ENCODE peak calls at places on chromosomes 5 and 9, in five cellular contexts. Y is spleen, K is HL-60, R is OCI-LY7, B is stomach. V is an unnamed sample.

GRCh38 chr5:164345173-164345572 is 839.8 kb downstream of the MAT2B start:
- DNase-seq in R (no peak), Y (no peak), B (no peak), K (no peak), V (no peak)

GRCh38 chr9:26394025-26394424 is 498.6 kb downstream of the CAAP1 start:
- DNase-seq in K (no peak), Y (peak; percentile 67), R (no peak), B (no peak), V (no peak)

GRCh38 chr5:15522141-15522540 is 22.2 kb downstream of the FBXL7 start:
- DNase-seq in K (no peak), Y (no peak), R (no peak), B (no peak), V (no peak)

GRCh38 chr5:53856491-53856890 is 296.1 kb downstream of the NDUFS4 start:
- DNase-seq in R (no peak), Y (no peak), K (no peak), B (no peak), V (no peak)

GRCh38 chr5:53355316-53355715 is 125.1 kb upstream of the FST start:
- DNase-seq in R (no peak), B (no peak), Y (no peak), K (no peak), V (no peak)

GRCh38 chr5:179781846-179782245 is 11.9 kb upstream of the LTC4S start:
- DNase-seq in R (no peak), B (no peak), K (no peak), Y (peak; percentile 20), V (no peak)

GRCh38 chr9:137369911-137370630 is 52.9 kb downstream of the EXD3 start:
- DNase-seq in R (no peak), Y (peak; percentile 50), K (no peak), B (no peak), V (no peak)

GRCh38 chr5:73692166-73692640 is 66.2 kb downstream of the ARHGEF28 start:
- DNase-seq in B (no peak), Y (no peak), R (no peak), K (no peak), V (no peak)

GRCh38 chr5:142748568-142749249 is 21.5 kb upstream of the ARHGAP26 start:
- DNase-seq in B (peak; percentile 64), K (no peak), R (peak; percentile 56), Y (peak; percentile 86), V (no peak)

GRCh38 chr9:136711751-136712689 is at the start of gene DIPK1B:
- DNase-seq in K (no peak), B (no peak), R (peak; percentile 62), Y (peak; percentile 79), V (peak; percentile 69)

GRCh38 chr5:53679261-53679660 is 118.8 kb downstream of the NDUFS4 start:
- DNase-seq in B (no peak), K (no peak), Y (no peak), R (no peak), V (no peak)

GRCh38 chr5:12109075-12109688 is 204.9 kb upstream of the CTNND2 start:
- DNase-seq in R (no peak), K (no peak), B (no peak), Y (no peak), V (no peak)

GRCh38 chr9:3329361-3329760 is 196.4 kb downstream of the RFX3 start:
- DNase-seq in B (no peak), Y (no peak), K (no peak), R (no peak), V (no peak)

GRCh38 chr5:128378636-128379035 is 159.4 kb downstream of the FBN2 start:
- DNase-seq in K (no peak), Y (no peak), B (no peak), R (no peak), V (no peak)

GRCh38 chr9:89078421-89078820 is 87.2 kb downstream of the S1PR3 start:
- DNase-seq in Y (no peak), B (no peak), R (no peak), K (no peak), V (no peak)

GRCh38 chr5:73644385-73644963 is 18.5 kb downstream of the ARHGEF28 start:
- DNase-seq in B (no peak), K (no peak), R (no peak), Y (no peak), V (no peak)

GRCh38 chr9:91795500-91796241 is 154.4 kb downstream of the ROR2 start:
- DNase-seq in B (no peak), Y (no peak), R (no peak), K (no peak), V (no peak)

GRCh38 chr9:109141375-109141774 is 21.6 kb upstream of the TMEM245 start:
- DNase-seq in R (no peak), K (no peak), B (no peak), Y (no peak), V (no peak)

DNA sequence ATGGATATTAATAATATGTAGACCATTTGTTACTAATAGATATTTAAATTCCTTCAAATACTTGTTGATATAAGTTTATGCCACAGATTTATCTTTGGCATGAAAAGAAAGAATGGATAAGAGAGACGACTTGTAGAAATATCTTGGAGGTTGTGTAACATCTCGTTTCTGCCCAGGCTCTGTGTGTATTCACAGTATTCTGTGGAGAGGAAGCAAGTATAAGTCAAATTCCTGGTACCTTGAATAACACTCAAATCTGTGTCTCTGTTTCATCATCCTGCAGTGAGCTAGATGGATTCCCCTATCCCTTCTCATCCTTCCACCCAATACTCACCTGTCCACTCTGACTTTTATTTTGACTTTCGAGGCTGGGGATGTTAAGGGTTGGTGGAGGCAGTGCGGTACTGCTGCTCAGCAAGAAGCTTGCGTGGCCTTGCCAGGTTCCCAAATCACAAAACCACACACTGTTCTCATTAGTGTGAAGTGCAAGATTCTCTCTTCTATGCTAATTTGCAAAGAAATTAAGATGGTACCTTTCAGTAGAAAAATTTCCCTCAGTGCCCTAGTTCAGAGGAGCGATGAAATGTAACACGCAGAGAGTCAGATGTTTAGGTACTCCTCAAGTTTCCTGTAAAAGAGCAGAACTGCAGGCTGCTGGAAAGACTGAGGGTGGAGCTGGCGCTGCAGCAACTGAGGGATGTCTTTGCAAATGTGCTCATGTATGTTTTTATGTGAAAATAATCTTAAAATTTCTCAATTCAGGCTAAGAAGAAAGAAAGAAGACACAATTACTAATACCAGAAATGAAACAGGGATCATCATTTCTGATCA is 42.6 kb upstream of the ANKRD18A start:
- DNase-seq in B (no peak), K (no peak), Y (no peak), R (no peak), V (peak; percentile 37)
- TF ChIP-seq CTCF in B (no peak), K (no peak), Y (no peak), R (no peak), V (no peak)

DNA sequence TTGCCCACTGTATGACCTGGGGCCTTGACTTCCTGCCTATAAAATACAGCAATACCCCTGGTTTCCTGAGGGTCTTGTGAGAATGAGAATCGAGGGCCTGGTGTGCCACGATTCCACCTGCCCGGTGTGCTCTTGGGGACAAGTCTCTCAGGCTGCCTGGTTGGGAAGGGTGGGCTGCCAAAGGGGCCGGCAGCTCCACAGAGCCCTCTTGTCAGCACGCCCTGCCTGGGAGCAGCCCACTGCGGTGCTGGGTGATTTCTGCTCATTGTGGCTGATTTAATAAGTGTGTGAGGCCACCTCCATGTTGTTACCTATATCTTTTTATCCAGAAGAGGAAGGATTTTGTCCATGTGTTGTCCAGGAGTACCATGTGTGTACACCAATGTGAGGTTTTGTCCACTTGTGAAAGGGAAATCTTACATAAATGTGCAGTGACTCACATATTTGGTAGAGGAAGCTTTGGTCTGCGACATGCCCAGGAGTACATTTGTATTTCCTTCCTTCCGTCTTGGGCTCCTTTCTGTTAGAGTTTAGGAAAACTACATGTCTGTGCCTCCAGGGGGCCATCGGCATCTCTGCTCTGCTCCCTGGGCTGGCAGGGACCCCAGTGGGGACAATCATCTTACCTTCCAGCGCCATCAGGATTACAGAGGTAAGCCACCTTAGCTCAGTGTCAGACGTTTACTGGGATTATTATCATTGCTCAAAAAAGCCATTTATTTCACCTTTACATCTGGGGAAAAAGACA is 108.6 kb downstream of the PHF2 start:
- DNase-seq in R (no peak), B (no peak), K (no peak), Y (peak; percentile 34), V (peak; percentile 38)
- TF ChIP-seq CTCF in R (peak; percentile 17), B (no peak), K (no peak), Y (no peak), V (no peak)

DNA sequence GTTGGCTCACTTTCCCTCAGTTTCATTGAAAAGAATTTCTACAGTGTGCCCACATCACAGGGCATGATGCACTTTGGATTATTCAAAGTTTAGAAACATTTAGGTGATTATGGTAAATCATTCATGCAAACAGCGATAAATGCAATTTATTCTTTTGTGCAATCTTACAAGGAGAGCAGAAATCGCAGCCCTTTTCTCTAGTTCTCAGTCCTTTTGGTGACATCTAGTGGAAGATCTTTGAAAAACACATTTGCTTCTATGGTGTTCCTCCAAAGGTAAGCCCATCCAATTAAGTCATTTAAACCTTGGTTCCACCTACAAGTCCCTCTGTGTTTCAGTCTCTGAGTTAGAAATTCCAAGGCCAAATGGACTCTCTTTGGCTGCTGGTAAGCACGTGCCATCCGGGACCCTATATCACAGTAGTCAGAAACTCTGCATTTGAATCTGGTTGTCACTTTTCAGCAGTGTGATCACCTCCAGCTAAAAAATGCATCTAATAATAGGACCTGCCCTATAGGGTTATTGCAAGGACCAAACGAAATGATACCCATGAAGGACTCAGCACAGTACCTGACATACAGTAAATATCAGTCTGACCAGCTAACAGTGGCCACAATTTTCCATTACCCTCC is 66.4 kb downstream of the MACROH2A1 start:
- DNase-seq in B (no peak), K (no peak), Y (no peak), R (peak; percentile 56), V (no peak)
- TF ChIP-seq CTCF in B (peak; percentile 20), K (no peak), Y (peak; percentile 31), R (peak; percentile 83), V (peak; percentile 51)

DNA sequence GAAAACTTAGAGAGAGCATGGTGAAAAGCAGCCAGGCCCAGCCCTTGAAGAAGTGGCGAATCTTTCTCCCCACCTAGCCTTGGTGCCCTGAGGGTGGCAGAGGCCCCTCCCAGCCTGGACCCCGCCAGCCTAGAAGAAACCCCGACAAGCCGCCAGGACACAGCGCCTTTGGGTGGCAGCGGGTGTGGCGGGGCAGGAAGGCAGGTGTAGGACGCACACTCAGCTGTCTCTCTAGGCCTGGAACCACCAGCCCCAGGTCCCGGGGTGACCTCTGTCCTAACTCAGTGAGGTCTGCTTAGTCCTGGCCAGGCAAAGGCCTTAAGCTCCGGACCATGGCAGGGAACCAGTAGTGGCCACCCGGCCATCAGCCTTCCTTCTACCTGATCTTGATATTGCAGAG is 178.3 kb downstream of the BARX1 start:
- DNase-seq in K (no peak), Y (peak; percentile 54), R (no peak), B (no peak), V (no peak)
- TF ChIP-seq CTCF in K (no peak), Y (no peak), R (no peak), B (no peak), V (no peak)

GRCh38 chr9:87324613-87325194 is 173.0 kb upstream of the DAPK1 start:
- DNase-seq in K (peak; percentile 6), R (peak; percentile 46), Y (no peak), B (no peak), V (no peak)
- TF ChIP-seq CTCF in K (peak; percentile 33), R (peak; percentile 88), Y (peak; percentile 80), B (peak; percentile 83), V (peak; percentile 86)

DNA sequence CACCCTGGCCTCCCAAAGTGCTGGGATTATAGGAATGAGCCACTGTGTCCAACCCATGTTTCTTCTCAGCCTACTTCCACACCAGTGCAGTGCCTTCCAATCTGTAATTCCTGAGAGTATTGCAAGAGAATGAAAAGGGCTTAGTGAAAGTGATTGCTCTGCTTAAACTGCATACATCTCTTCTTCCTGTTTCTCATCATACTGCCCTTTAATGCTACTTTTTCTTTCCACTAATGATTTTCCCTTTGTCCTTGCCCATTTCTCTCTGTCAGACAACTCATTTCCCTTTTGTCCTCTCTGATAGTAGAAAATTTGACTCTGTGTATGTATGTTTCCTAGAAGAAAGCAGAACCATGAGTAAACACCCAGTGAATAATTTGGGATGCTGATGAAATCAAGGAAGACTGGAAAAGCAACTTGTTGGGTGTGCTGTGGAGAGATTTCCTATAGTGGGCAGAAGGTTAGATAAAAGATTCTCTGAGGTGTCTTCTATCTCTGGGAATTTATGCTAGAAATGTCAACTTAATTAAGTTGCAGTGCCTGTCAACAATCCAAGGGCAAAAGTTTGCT is 102.1 kb upstream of the CHD1 start:
- DNase-seq in Y (no peak), B (no peak), R (no peak), K (no peak), V (no peak)
- TF ChIP-seq CTCF in Y (no peak), B (no peak), R (no peak), K (no peak), V (no peak)

V was measured in mesothelial cell of epicardium.